ENCODE peak calls at places on chromosomes 16 and 17, in seven cellular contexts. T is cardiac muscle cell; M is lung; A is CD8-positive, alpha-beta T cell; R is stomach; G is endodermal cell; B is psoas muscle. K is an unnamed sample. For H3K27me3, the result is how much of the 10 kb centered on the place peaks cover.

GRCh38 chr17:2086306-2086705 is 31.4 kb downstream of the HIC1 start:
- DNase-seq in T (no peak), M (no peak), A (no peak), R (no peak), G (no peak), B (peak), K (no peak)

GRCh38 chr16:15970743-15971434 is 21.5 kb downstream of the ABCC1 start:
- DNase-seq in T (no peak), M (no peak), A (no peak), R (no peak), G (peak), B (no peak), K (no peak)

GRCh38 chr17:21132428-21132827 is 5.7 kb downstream of the DHRS7B start:
- DNase-seq in T (no peak), M (no peak), A (no peak), R (no peak), G (no peak), B (no peak), K (no peak)

GRCh38 chr17:11264183-11264871 is 23.3 kb downstream of the SHISA6 start:
- DNase-seq in T (no peak), M (no peak), A (no peak), R (no peak), G (no peak), B (no peak), K (no peak)

GRCh38 chr17:77735341-77736206 is 222.9 kb upstream of the TNRC6C start:
- DNase-seq in T (peak), M (peak), A (no peak), R (peak), G (peak), B (no peak), K (peak)

GRCh38 chr17:652310-652709 is 62.3 kb downstream of the VPS53 start:
- DNase-seq in T (peak), M (no peak), A (no peak), R (no peak), G (no peak), B (peak), K (peak)

GRCh38 chr17:2695961-2696760 is 15.4 kb downstream of the CLUH start:
- DNase-seq in T (no peak), M (no peak), A (no peak), R (peak), G (peak), B (no peak), K (peak)

GRCh38 chr17:37194208-37194607 is 181.6 kb upstream of the C17orf78 start:
- DNase-seq in T (no peak), M (no peak), A (no peak), R (no peak), G (no peak), B (no peak), K (no peak)

GRCh38 chr17:74921769-74922168 is 1.3 kb downstream of the USH1G start:
- DNase-seq in T (no peak), M (no peak), A (no peak), R (no peak), G (peak), B (no peak), K (no peak)
- H3K27me3 ChIP-seq in T (under half), M (under half), A (under half), R (half or more), G (half or more), B (half or more), K (under half)

GRCh38 chr16:82439678-82440293 is 187.0 kb upstream of the CDH13 start:
- DNase-seq in T (peak), M (peak), A (no peak), R (no peak), G (peak), B (no peak), K (no peak)
- H3K27me3 ChIP-seq in T (under half), M (under half), A (under half), R (under half), G (under half), B (under half), K (under half)

GRCh38 chr17:82440377-82440981 is 10.1 kb downstream of the CYBC1 start:
- DNase-seq in T (no peak), M (no peak), A (no peak), R (peak), G (peak), B (no peak), K (no peak)

GRCh38 chr17:82439194-82439828 is 11.2 kb downstream of the CYBC1 start:
- DNase-seq in T (no peak), M (no peak), A (no peak), R (no peak), G (peak), B (no peak), K (no peak)

GRCh38 chr17:82438401-82439193 is 12.0 kb downstream of the CYBC1 start:
- DNase-seq in T (no peak), M (no peak), A (no peak), R (no peak), G (peak), B (no peak), K (no peak)

GRCh38 chr17:82440991-82441627 is 9.4 kb downstream of the CYBC1 start:
- DNase-seq in T (peak), M (no peak), A (no peak), R (no peak), G (no peak), B (peak), K (no peak)

GRCh38 chr17:82439829-82440365 is 10.7 kb downstream of the CYBC1 start:
- DNase-seq in T (no peak), M (no peak), A (no peak), R (no peak), G (peak), B (no peak), K (no peak)
- H3K27me3 ChIP-seq in T (under half), M (under half), A (under half), R (under half), G (under half), B (under half), K (under half)

DNA sequence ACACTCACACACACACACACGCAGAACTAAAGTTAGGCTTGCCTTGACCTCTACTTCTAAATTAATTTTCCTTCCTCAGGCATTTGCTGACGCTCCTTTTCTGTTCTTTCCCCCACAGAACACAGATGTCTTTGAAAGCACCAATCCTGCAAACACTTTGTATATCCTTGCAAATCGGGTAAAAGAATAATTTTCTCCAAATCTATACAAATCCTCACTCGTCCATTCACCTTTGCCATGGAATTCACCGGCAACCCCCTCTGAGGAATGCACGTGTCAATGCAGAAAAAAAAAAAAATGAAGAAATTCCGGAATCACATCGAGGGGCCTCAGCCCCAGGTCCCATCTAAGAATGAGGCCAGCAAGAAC is 137.0 kb downstream of the RBFOX3 start:
- DNase-seq in T (no peak), M (no peak), A (no peak), R (no peak), G (no peak), B (no peak), K (no peak)
- H3K27me3 ChIP-seq in T (half or more), M (under half), A (under half), R (half or more), G (under half), B (half or more), K (half or more)

GRCh38 chr17:6276711-6277110 is 158.2 kb downstream of the AIPL1 start:
- DNase-seq in T (no peak), M (no peak), A (no peak), R (no peak), G (no peak), B (no peak), K (no peak)
- H3K27me3 ChIP-seq in T (under half), M (under half), A (under half), R (under half), G (under half), B (under half), K (under half)

GRCh38 chr17:76419576-76420245 is 33.2 kb downstream of the UBE2O start:
- DNase-seq in T (no peak), M (no peak), A (no peak), R (no peak), G (no peak), B (no peak), K (peak)

GRCh38 chr17:76420356-76421053 is 32.4 kb downstream of the UBE2O start:
- DNase-seq in T (no peak), M (no peak), A (no peak), R (no peak), G (no peak), B (no peak), K (peak)

GRCh38 chr17:76422860-76423259 is 30.1 kb downstream of the UBE2O start:
- DNase-seq in T (no peak), M (no peak), A (no peak), R (no peak), G (no peak), B (no peak), K (no peak)

GRCh38 chr17:76421054-76421427 is 31.9 kb downstream of the UBE2O start:
- DNase-seq in T (peak), M (no peak), A (no peak), R (no peak), G (no peak), B (no peak), K (no peak)

GRCh38 chr17:76422406-76422805 is 30.5 kb downstream of the UBE2O start:
- DNase-seq in T (no peak), M (no peak), A (no peak), R (no peak), G (no peak), B (no peak), K (no peak)
- H3K27me3 ChIP-seq in T (under half), M (under half), A (under half), R (under half), G (under half), B (under half), K (under half)

GRCh38 chr17:49941427-49941826 is 27.6 kb upstream of the DLX4 start:
- DNase-seq in T (no peak), M (no peak), A (no peak), R (no peak), G (no peak), B (no peak), K (no peak)

GRCh38 chr17:49942918-49943317 is 26.1 kb upstream of the DLX4 start:
- DNase-seq in T (no peak), M (no peak), A (no peak), R (no peak), G (no peak), B (no peak), K (no peak)

GRCh38 chr17:49946964-49947584 is 21.9 kb upstream of the DLX4 start:
- DNase-seq in T (no peak), M (no peak), A (no peak), R (no peak), G (no peak), B (no peak), K (no peak)

GRCh38 chr17:49946208-49946607 is 22.8 kb upstream of the DLX4 start:
- DNase-seq in T (no peak), M (no peak), A (no peak), R (no peak), G (no peak), B (no peak), K (no peak)

DNA sequence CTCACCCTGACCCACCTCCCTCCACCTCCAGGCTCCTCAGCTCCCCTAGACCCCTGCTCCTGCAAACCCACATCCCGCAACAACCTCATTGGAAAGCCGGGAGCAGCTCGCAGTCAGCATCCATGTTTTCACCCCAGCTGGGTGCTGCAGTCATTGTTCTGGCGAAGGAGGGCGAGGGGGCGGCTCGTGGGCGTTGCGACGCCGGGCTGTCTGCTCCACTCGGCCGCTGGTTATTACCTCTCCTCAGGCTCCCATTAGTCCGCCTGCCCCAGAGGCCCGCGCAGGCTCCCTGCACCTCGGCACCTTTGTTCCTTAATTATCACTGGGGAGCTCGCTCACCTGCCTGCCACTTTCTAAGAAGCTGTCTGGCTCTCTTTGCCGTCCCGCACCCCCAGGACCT is 24.5 kb upstream of the DLX4 start:
- DNase-seq in T (no peak), M (no peak), A (no peak), R (no peak), G (peak), B (no peak), K (no peak)
- H3K27me3 ChIP-seq in T (under half), M (under half), A (under half), R (half or more), G (under half), B (half or more), K (half or more)

GRCh38 chr17:17763136-17763535 is 73.7 kb downstream of the SREBF1 start:
- DNase-seq in T (no peak), M (no peak), A (no peak), R (no peak), G (no peak), B (no peak), K (no peak)

GRCh38 chr17:17759164-17759563 is 77.6 kb downstream of the SREBF1 start:
- DNase-seq in T (no peak), M (no peak), A (no peak), R (no peak), G (no peak), B (no peak), K (no peak)

GRCh38 chr17:17758443-17758842 is 77.2 kb downstream of the RAI1 start:
- DNase-seq in T (no peak), M (no peak), A (no peak), R (no peak), G (no peak), B (no peak), K (no peak)

GRCh38 chr17:17761894-17762781 is 74.6 kb downstream of the SREBF1 start:
- DNase-seq in T (no peak), M (no peak), A (no peak), R (no peak), G (no peak), B (no peak), K (no peak)

GRCh38 chr17:17760872-17761550 is 75.8 kb downstream of the SREBF1 start:
- DNase-seq in T (no peak), M (no peak), A (no peak), R (no peak), G (no peak), B (no peak), K (no peak)
- H3K27me3 ChIP-seq in T (under half), M (under half), A (under half), R (under half), G (under half), B (under half), K (under half)

GRCh38 chr16:84925773-84926372 is 85.5 kb downstream of the ZDHHC7 start:
- DNase-seq in T (no peak), M (no peak), A (no peak), R (no peak), G (no peak), B (no peak), K (no peak)
- H3K27me3 ChIP-seq in T (under half), M (under half), A (under half), R (under half), G (under half), B (under half), K (under half)

K was measured in tibial artery.